ENCODE peak calls at places on chromosomes 2 and 18, in nine cellular contexts. One of them, this sample, is unnamed.

GRCh38 chr2:237199577-237199976 is 113.9 kb downstream of the COPS8 start:
- DNase-seq in breast epithelium: no peak
- DNase-seq in H54: no peak
- DNase-seq in body of pancreas: no peak
- DNase-seq in uterus: no peak
- DNase-seq in GM12878: no peak
- DNase-seq in IMR-90: no peak
- DNase-seq in HCT116: no peak
- DNase-seq in NB4: no peak
- DNase-seq in this sample: no peak

GRCh38 chr2:234496835-234497591 is at the start of gene ARL4C:
- DNase-seq in H54: peak
- DNase-seq in uterus: peak
- DNase-seq in GM12878: no peak
- DNase-seq in body of pancreas: peak
- DNase-seq in IMR-90: peak
- DNase-seq in NB4: no peak
- DNase-seq in breast epithelium: peak
- DNase-seq in HCT116: no peak
- DNase-seq in this sample: peak

GRCh38 chr18:379665-380356 is 112.0 kb upstream of the THOC1 start:
- DNase-seq in IMR-90: peak
- DNase-seq in body of pancreas: no peak
- DNase-seq in GM12878: no peak
- DNase-seq in uterus: peak
- DNase-seq in H54: no peak
- DNase-seq in NB4: peak
- DNase-seq in HCT116: no peak
- DNase-seq in breast epithelium: no peak
- DNase-seq in this sample: no peak

GRCh38 chr18:46140173-46140572 is 36.0 kb downstream of the HAUS1 start:
- DNase-seq in H54: no peak
- DNase-seq in uterus: no peak
- DNase-seq in HCT116: no peak
- DNase-seq in breast epithelium: no peak
- DNase-seq in IMR-90: no peak
- DNase-seq in GM12878: no peak
- DNase-seq in NB4: no peak
- DNase-seq in body of pancreas: no peak
- DNase-seq in this sample: no peak

GRCh38 chr2:222900354-222900753 is 39.5 kb downstream of the ACSL3 start:
- DNase-seq in NB4: no peak
- DNase-seq in uterus: no peak
- DNase-seq in H54: no peak
- DNase-seq in GM12878: no peak
- DNase-seq in breast epithelium: no peak
- DNase-seq in HCT116: no peak
- DNase-seq in IMR-90: peak
- DNase-seq in body of pancreas: no peak
- DNase-seq in this sample: no peak

GRCh38 chr18:34936772-34937171 is 104.4 kb upstream of the MAPRE2 start:
- DNase-seq in HCT116: no peak
- DNase-seq in uterus: no peak
- DNase-seq in breast epithelium: no peak
- DNase-seq in GM12878: no peak
- DNase-seq in H54: no peak
- DNase-seq in IMR-90: no peak
- DNase-seq in body of pancreas: no peak
- DNase-seq in NB4: no peak
- DNase-seq in this sample: no peak

GRCh38 chr2:23460228-23460627 is 75.2 kb downstream of the KLHL29 start:
- DNase-seq in HCT116: peak
- DNase-seq in uterus: no peak
- DNase-seq in IMR-90: peak
- DNase-seq in NB4: peak
- DNase-seq in body of pancreas: no peak
- DNase-seq in H54: peak
- DNase-seq in GM12878: no peak
- DNase-seq in breast epithelium: no peak
- DNase-seq in this sample: peak

GRCh38 chr2:64062840-64063239 is 43.6 kb upstream of the VPS54 start:
- DNase-seq in NB4: no peak
- DNase-seq in GM12878: peak
- DNase-seq in body of pancreas: peak
- DNase-seq in breast epithelium: no peak
- DNase-seq in uterus: no peak
- DNase-seq in IMR-90: peak
- DNase-seq in HCT116: no peak
- DNase-seq in H54: no peak
- DNase-seq in this sample: no peak

GRCh38 chr2:70140978-70141753 is 49.7 kb downstream of the C2orf42 start:
- DNase-seq in body of pancreas: peak
- DNase-seq in IMR-90: peak
- DNase-seq in HCT116: peak
- DNase-seq in breast epithelium: peak
- DNase-seq in GM12878: peak
- DNase-seq in uterus: peak
- DNase-seq in NB4: peak
- DNase-seq in H54: no peak
- DNase-seq in this sample: peak

GRCh38 chr2:238170386-238171071 is 11.8 kb downstream of the ERFE start:
- DNase-seq in body of pancreas: no peak
- DNase-seq in H54: no peak
- DNase-seq in HCT116: no peak
- DNase-seq in IMR-90: no peak
- DNase-seq in breast epithelium: no peak
- DNase-seq in uterus: no peak
- DNase-seq in NB4: no peak
- DNase-seq in GM12878: no peak
- DNase-seq in this sample: peak

GRCh38 chr2:55796121-55796520 is 102.5 kb upstream of the PNPT1 start:
- DNase-seq in HCT116: no peak
- DNase-seq in breast epithelium: no peak
- DNase-seq in NB4: no peak
- DNase-seq in body of pancreas: no peak
- DNase-seq in GM12878: no peak
- DNase-seq in H54: no peak
- DNase-seq in IMR-90: no peak
- DNase-seq in uterus: no peak
- DNase-seq in this sample: no peak

GRCh38 chr2:216139884-216140283 is 30.7 kb downstream of the XRCC5 start:
- DNase-seq in IMR-90: no peak
- DNase-seq in breast epithelium: no peak
- DNase-seq in uterus: no peak
- DNase-seq in H54: no peak
- DNase-seq in HCT116: peak
- DNase-seq in body of pancreas: peak
- DNase-seq in GM12878: no peak
- DNase-seq in NB4: peak
- DNase-seq in this sample: peak

GRCh38 chr2:202104286-202104870 is 31.3 kb downstream of the KIAA2012 start:
- DNase-seq in GM12878: peak
- DNase-seq in H54: peak
- DNase-seq in IMR-90: peak
- DNase-seq in uterus: peak
- DNase-seq in body of pancreas: peak
- DNase-seq in HCT116: peak
- DNase-seq in breast epithelium: no peak
- DNase-seq in NB4: peak
- DNase-seq in this sample: peak

GRCh38 chr2:234444888-234445287 is 52.0 kb downstream of the ARL4C start:
- DNase-seq in uterus: no peak
- DNase-seq in H54: no peak
- DNase-seq in body of pancreas: no peak
- DNase-seq in breast epithelium: no peak
- DNase-seq in IMR-90: peak
- DNase-seq in HCT116: no peak
- DNase-seq in NB4: no peak
- DNase-seq in GM12878: no peak
- DNase-seq in this sample: no peak

GRCh38 chr2:138035597-138036217 is 71.4 kb downstream of the HNMT start:
- DNase-seq in uterus: no peak
- DNase-seq in body of pancreas: no peak
- DNase-seq in H54: no peak
- DNase-seq in GM12878: no peak
- DNase-seq in breast epithelium: no peak
- DNase-seq in IMR-90: no peak
- DNase-seq in HCT116: no peak
- DNase-seq in NB4: no peak
- DNase-seq in this sample: no peak

DNA sequence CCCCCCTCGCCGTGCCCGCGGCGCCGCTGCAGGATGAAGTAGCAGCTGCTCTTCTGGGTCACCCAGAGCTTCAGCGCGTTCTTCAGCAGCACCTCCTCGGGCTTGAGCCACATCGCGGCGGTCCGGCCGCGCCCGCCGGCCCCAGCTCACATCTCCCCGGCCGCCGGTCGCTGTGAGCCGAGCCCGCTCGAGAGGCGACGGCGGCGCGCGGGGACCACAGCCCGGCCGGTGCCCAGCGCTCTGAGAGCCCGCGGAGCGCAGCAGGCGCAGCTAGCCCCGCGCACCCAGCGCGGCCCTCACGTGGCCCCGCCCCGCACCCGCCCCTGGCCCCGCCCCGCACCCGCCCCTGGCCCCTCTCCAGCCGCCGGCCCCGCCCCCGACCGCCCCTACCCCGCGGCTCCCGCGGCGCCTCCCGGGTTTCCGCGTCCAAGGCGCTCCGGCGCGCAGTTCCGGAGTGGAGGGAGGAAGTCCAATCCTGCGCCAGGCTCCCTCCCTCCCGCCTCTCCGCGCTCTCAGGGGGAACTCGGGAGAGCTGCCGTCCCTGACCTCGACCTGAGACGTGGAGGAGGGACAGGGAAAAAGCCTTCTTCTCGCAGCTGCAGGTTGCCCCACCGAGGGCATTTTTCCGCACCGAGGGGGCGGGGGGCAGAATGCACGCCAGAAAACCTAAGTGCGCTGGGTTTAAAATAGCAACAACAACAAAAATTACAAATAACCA is at the start of gene TBC1D8:
- DNase-seq in NB4: peak
- DNase-seq in breast epithelium: peak
- DNase-seq in uterus: peak
- DNase-seq in GM12878: no peak
- DNase-seq in H54: peak
- DNase-seq in IMR-90: peak
- DNase-seq in body of pancreas: peak
- DNase-seq in HCT116: peak
- DNase-seq in this sample: peak
- TF ChIP-seq POLR2A in NB4: peak
- TF ChIP-seq POLR2A in breast epithelium: no peak
- TF ChIP-seq POLR2A in uterus: peak
- TF ChIP-seq POLR2A in GM12878: peak
- TF ChIP-seq POLR2A in H54: peak
- TF ChIP-seq POLR2A in IMR-90: no peak
- TF ChIP-seq POLR2A in body of pancreas: peak
- TF ChIP-seq POLR2A in HCT116: peak
- TF ChIP-seq POLR2A in this sample: no peak

DNA sequence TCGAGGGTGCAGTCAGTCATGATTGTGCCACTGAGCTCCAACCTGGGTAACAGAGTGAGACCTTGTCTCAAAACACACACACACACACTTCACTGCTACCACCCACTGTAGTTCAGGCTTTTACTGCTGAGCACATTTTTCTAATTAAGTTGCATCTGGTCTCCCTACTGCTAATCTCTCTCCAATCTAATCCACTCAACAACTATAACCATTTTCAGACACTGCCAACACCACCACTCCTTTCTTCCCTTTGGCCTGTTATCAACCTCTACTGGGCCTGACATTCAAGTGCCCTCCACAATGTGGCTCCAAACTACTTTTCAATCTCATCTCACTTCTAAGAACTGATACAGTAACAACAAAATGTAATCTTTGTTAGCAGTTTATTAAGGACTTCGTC is 44.8 kb downstream of the RMP24 start:
- DNase-seq in GM12878: no peak
- DNase-seq in H54: no peak
- DNase-seq in NB4: no peak
- DNase-seq in body of pancreas: no peak
- DNase-seq in breast epithelium: no peak
- DNase-seq in uterus: no peak
- DNase-seq in IMR-90: no peak
- DNase-seq in HCT116: no peak
- DNase-seq in this sample: no peak
- TF ChIP-seq POLR2A in GM12878: no peak
- TF ChIP-seq POLR2A in H54: no peak
- TF ChIP-seq POLR2A in NB4: no peak
- TF ChIP-seq POLR2A in body of pancreas: no peak
- TF ChIP-seq POLR2A in breast epithelium: no peak
- TF ChIP-seq POLR2A in uterus: no peak
- TF ChIP-seq POLR2A in IMR-90: no peak
- TF ChIP-seq POLR2A in HCT116: no peak
- TF ChIP-seq POLR2A in this sample: no peak

GRCh38 chr2:182917924-182918323 is 51.5 kb upstream of the FRZB start:
- DNase-seq in NB4: no peak
- DNase-seq in uterus: no peak
- DNase-seq in H54: no peak
- DNase-seq in breast epithelium: no peak
- DNase-seq in GM12878: no peak
- DNase-seq in body of pancreas: no peak
- DNase-seq in HCT116: no peak
- DNase-seq in IMR-90: no peak
- DNase-seq in this sample: no peak

GRCh38 chr2:182920631-182921056 is 54.2 kb upstream of the FRZB start:
- DNase-seq in HCT116: no peak
- DNase-seq in NB4: no peak
- DNase-seq in GM12878: no peak
- DNase-seq in uterus: no peak
- DNase-seq in H54: no peak
- DNase-seq in body of pancreas: no peak
- DNase-seq in breast epithelium: no peak
- DNase-seq in IMR-90: no peak
- DNase-seq in this sample: no peak

GRCh38 chr2:182921234-182921633 is 54.8 kb upstream of the FRZB start:
- DNase-seq in breast epithelium: no peak
- DNase-seq in uterus: no peak
- DNase-seq in HCT116: no peak
- DNase-seq in H54: no peak
- DNase-seq in body of pancreas: no peak
- DNase-seq in NB4: no peak
- DNase-seq in GM12878: no peak
- DNase-seq in IMR-90: no peak
- DNase-seq in this sample: no peak

GRCh38 chr2:182918961-182919360 is 52.5 kb upstream of the FRZB start:
- DNase-seq in NB4: no peak
- DNase-seq in breast epithelium: no peak
- DNase-seq in HCT116: no peak
- DNase-seq in body of pancreas: no peak
- DNase-seq in GM12878: no peak
- DNase-seq in uterus: no peak
- DNase-seq in IMR-90: no peak
- DNase-seq in H54: no peak
- DNase-seq in this sample: no peak

GRCh38 chr2:182920089-182920488 is 53.7 kb upstream of the FRZB start:
- DNase-seq in IMR-90: no peak
- DNase-seq in breast epithelium: no peak
- DNase-seq in uterus: no peak
- DNase-seq in body of pancreas: no peak
- DNase-seq in HCT116: no peak
- DNase-seq in NB4: no peak
- DNase-seq in GM12878: no peak
- DNase-seq in H54: no peak
- DNase-seq in this sample: no peak
- TF ChIP-seq POLR2A in IMR-90: no peak
- TF ChIP-seq POLR2A in breast epithelium: no peak
- TF ChIP-seq POLR2A in uterus: no peak
- TF ChIP-seq POLR2A in body of pancreas: no peak
- TF ChIP-seq POLR2A in HCT116: no peak
- TF ChIP-seq POLR2A in NB4: no peak
- TF ChIP-seq POLR2A in GM12878: no peak
- TF ChIP-seq POLR2A in H54: no peak
- TF ChIP-seq POLR2A in this sample: no peak

GRCh38 chr18:47930086-47930843 is at the start of gene SMAD2:
- DNase-seq in NB4: peak
- DNase-seq in IMR-90: peak
- DNase-seq in breast epithelium: peak
- DNase-seq in GM12878: no peak
- DNase-seq in H54: peak
- DNase-seq in body of pancreas: peak
- DNase-seq in uterus: peak
- DNase-seq in HCT116: peak
- DNase-seq in this sample: peak
- TF ChIP-seq POLR2A in NB4: no peak
- TF ChIP-seq POLR2A in IMR-90: no peak
- TF ChIP-seq POLR2A in breast epithelium: no peak
- TF ChIP-seq POLR2A in GM12878: peak
- TF ChIP-seq POLR2A in H54: peak
- TF ChIP-seq POLR2A in body of pancreas: peak
- TF ChIP-seq POLR2A in uterus: no peak
- TF ChIP-seq POLR2A in HCT116: no peak
- TF ChIP-seq POLR2A in this sample: no peak